ENCODE peak calls at places on chromosomes 4 and X, in seven cellular contexts. C is AG20443; X is activated CD8-positive, alpha-beta memory T cell treated with anti-CD3 and anti-CD28 coated beads for 48 hours; G is RPMI7951; V is cardiac muscle cell; E is cardiac fibroblast; Q is brain microvascular endothelial cell. T is an unnamed sample.

GRCh38 chr4:54852602-54853001 is 194.8 kb downstream of the KIT start:
- DNase-seq in C (no peak), X (no peak), G (no peak), V (no peak), E (no peak), Q (no peak), T (no peak)

GRCh38 chr4:38815879-38816782 is 11.5 kb upstream of the TLR1 start:
- DNase-seq in C (no peak), X (no peak), G (no peak), V (no peak), E (no peak), Q (no peak), T (peak; percentile 85)

GRCh38 chr4:39660045-39660444 is 21.4 kb upstream of the SMIM14 start:
- DNase-seq in C (no peak), X (no peak), G (no peak), V (no peak), E (no peak), Q (no peak), T (no peak)

GRCh38 chr4:2249526-2249991 is 7.6 kb upstream of the HAUS3 start:
- DNase-seq in C (no peak), X (no peak), G (no peak), V (no peak), E (no peak), Q (no peak), T (no peak)

GRCh38 chr4:31482691-31483090 is 762.5 kb downstream of the PCDH7 start:
- DNase-seq in C (no peak), X (no peak), G (no peak), V (no peak), E (no peak), Q (no peak), T (no peak)

GRCh38 chr4:158895797-158896442 is 127.1 kb downstream of the FNIP2 start:
- DNase-seq in C (no peak), X (no peak), G (no peak), V (peak; percentile 45), E (peak; percentile 49), Q (peak; percentile 20), T (peak; percentile 35)

GRCh38 chr4:130071746-130072145 is 975.8 kb downstream of the C4orf33 start:
- DNase-seq in C (no peak), X (no peak), G (no peak), V (no peak), E (no peak), Q (no peak), T (no peak)

GRCh38 chr4:99467908-99468307 is 32.8 kb upstream of the ADH7 start:
- DNase-seq in C (no peak), X (no peak), G (no peak), V (no peak), E (no peak), Q (no peak), T (no peak)

GRCh38 chr4:185304944-185305690 is 90.6 kb downstream of the LRP2BP start:
- DNase-seq in C (no peak), X (no peak), G (peak; percentile 37), V (peak; percentile 25), E (peak; percentile 39), Q (no peak), T (peak; percentile 84)

GRCh38 chrX:37347420-37347819 is 1.7 kb upstream of the PRRG1 start:
- DNase-seq in C (peak; percentile 13), X (no peak), G (peak; percentile 5), V (peak; percentile 81), E (peak; percentile 78), Q (peak; percentile 18), T (peak; percentile 42)

GRCh38 chrX:24204331-24204730 is 54.8 kb downstream of the ZFX start:
- DNase-seq in C (peak; percentile 15), X (no peak), G (no peak), V (peak; percentile 20), E (peak; percentile 7), Q (peak; percentile 27), T (no peak)

GRCh38 chr4:73499996-73500765 is 18.6 kb downstream of the AFM start:
- DNase-seq in C (peak; percentile 13), X (no peak), G (peak; percentile 28), V (peak; percentile 14), E (peak; percentile 16), Q (no peak), T (no peak)

GRCh38 chr4:177405508-177405907 is 36.7 kb downstream of the AGA start:
- DNase-seq in C (no peak), X (no peak), G (peak; percentile 6), V (no peak), E (no peak), Q (no peak), T (no peak)

GRCh38 chr4:80492761-80493160 is 157.2 kb downstream of the CFAP299 start:
- DNase-seq in C (no peak), X (no peak), G (no peak), V (no peak), E (no peak), Q (no peak), T (no peak)

T was measured in SK-MEL-5.